ENCODE peak calls at places on chromosome 10, in eight cellular contexts. H is right atrium auricular region, S is stomach, C is uterus, E is adrenal gland, Q is heart right ventricle, X is cardiac muscle cell, Z is suprapubic skin. Y is an unnamed sample. For H3K27me3, the result is how much of the 10 kb centered on the place peaks cover.

GRCh38 chr10:43073721-43074120 is 3.1 kb upstream of the RET start:
- DNase-seq in S (no peak), C (no peak), X (no peak), Q (no peak), E (no peak), Z (no peak), H (no peak), Y (no peak)

GRCh38 chr10:93219347-93219746 is 145.7 kb downstream of the CYP26A1 start:
- DNase-seq in Q (no peak), X (no peak), H (no peak), E (no peak), S (no peak), Z (no peak), C (no peak), Y (no peak)

GRCh38 chr10:22580711-22581110 is 133.7 kb downstream of the PIP4K2A start:
- DNase-seq in X (no peak), Q (no peak), E (no peak), S (no peak), H (no peak), C (no peak), Z (no peak), Y (no peak)

GRCh38 chr10:42962902-42963231 is 114.0 kb upstream of the RET start:
- DNase-seq in Q (no peak), C (no peak), X (no peak), Z (no peak), S (peak), E (no peak), H (peak), Y (no peak)

GRCh38 chr10:53401536-53401935 is 629.0 kb upstream of the MBL2 start:
- DNase-seq in S (no peak), E (no peak), C (no peak), Q (no peak), H (no peak), X (no peak), Z (no peak), Y (no peak)

GRCh38 chr10:34549001-34549400 is 266.1 kb downstream of the PARD3 start:
- DNase-seq in H (no peak), S (no peak), Q (no peak), Z (no peak), C (no peak), X (no peak), E (no peak), Y (no peak)

GRCh38 chr10:97333351-97333600 is 1.3 kb downstream of the FRAT2 start:
- DNase-seq in C (no peak), Q (no peak), S (no peak), E (no peak), Z (no peak), H (no peak), X (peak), Y (no peak)

GRCh38 chr10:117537436-117537903 is 5.1 kb upstream of the EMX2 start:
- DNase-seq in S (no peak), C (peak), Q (peak), H (no peak), E (no peak), Z (peak), X (peak), Y (no peak)

GRCh38 chr10:66783296-66783695 is 142.5 kb upstream of the LRRTM3 start:
- DNase-seq in S (no peak), C (no peak), X (no peak), Q (no peak), Z (no peak), H (no peak), E (no peak), Y (no peak)

GRCh38 chr10:11454958-11455566 is 156.4 kb downstream of the USP6NL start:
- DNase-seq in H (no peak), Q (no peak), S (no peak), C (no peak), Z (no peak), E (no peak), X (no peak), Y (no peak)

GRCh38 chr10:120495226-120495625 is 38.2 kb downstream of the PLPP4 start:
- DNase-seq in X (no peak), C (no peak), H (peak), Z (no peak), Q (no peak), E (no peak), S (no peak), Y (no peak)

GRCh38 chr10:118405933-118406332 is 63.8 kb upstream of the FAM204A start:
- DNase-seq in E (no peak), Z (no peak), H (no peak), Q (no peak), X (peak), S (no peak), C (no peak), Y (no peak)

GRCh38 chr10:131220601-131221171 is 90.8 kb downstream of the TCERG1L start:
- DNase-seq in Q (no peak), Z (no peak), S (no peak), H (no peak), X (no peak), C (no peak), E (no peak), Y (no peak)
- TF ChIP-seq CTCF in Q (no peak), Z (no peak), S (no peak), H (no peak), X (no peak), C (no peak), E (no peak), Y (no peak)

GRCh38 chr10:45418417-45418858 is 44.4 kb downstream of the ALOX5 start:
- DNase-seq in C (no peak), E (no peak), Q (peak), H (no peak), Z (no peak), S (no peak), X (no peak), Y (no peak)
- H3K27ac ChIP-seq in C (peak), E (no peak), Q (peak), H (peak), Z (peak), S (peak), X (no peak), Y (peak)

DNA sequence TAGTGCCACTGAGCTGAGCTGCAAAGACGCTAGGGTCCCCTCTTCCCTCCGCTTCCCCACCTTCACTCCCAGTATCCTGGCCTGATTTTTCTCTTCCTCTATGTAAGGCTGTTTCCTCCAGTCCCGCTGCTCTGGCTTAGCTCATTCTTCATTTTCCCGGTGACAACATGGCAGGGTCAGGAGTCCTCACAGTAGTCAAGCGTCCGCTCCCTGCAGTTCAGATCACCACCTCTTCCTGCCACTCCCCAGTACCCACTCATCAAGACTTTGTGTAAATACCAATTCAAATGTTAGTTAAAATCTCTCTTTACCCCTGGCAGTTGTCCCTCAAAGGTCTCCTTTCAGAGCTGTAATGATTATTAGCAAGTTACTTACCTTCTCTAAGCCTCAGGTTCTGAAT is 650.4 kb upstream of the CELF2 start:
- DNase-seq in H (no peak), Q (no peak), S (no peak), C (no peak), Z (no peak), E (no peak), X (no peak), Y (no peak)
- H3K27me3 ChIP-seq in H (under half), Q (under half), S (under half), C (under half), Z (under half), E (under half), X (under half), Y (under half)

GRCh38 chr10:105068497-105068896 is 427.4 kb downstream of the SORCS3 start:
- DNase-seq in Q (no peak), E (no peak), H (no peak), X (no peak), Z (no peak), C (no peak), S (no peak), Y (no peak)

GRCh38 chr10:105062881-105063280 is 421.8 kb downstream of the SORCS3 start:
- DNase-seq in H (no peak), S (no peak), C (no peak), E (no peak), X (no peak), Z (no peak), Q (no peak), Y (no peak)

DNA sequence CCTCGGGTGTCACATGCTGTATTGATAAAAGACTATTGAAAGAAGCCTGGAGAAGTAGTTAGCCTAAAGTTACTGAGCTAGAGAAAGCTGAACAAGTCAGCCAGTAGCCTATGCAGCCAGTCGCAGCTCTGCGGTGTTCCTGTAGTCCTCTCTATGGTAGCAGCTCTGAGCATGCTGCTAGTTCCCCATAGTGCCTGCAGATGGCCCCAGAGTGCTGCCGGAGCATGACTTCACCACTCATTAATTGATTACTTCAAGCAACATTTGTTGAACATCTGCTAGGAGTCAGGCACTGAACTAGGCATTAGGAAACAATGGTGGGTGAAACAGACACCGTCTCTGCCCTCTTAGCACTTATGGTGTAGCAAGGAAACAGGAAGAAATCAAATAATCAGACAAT is 422.7 kb downstream of the SORCS3 start:
- DNase-seq in C (no peak), Q (peak), S (peak), X (no peak), Z (no peak), E (no peak), H (no peak), Y (no peak)
- TF ChIP-seq CTCF in C (no peak), Q (peak), S (peak), X (no peak), Z (peak), E (peak), H (peak), Y (no peak)

DNA sequence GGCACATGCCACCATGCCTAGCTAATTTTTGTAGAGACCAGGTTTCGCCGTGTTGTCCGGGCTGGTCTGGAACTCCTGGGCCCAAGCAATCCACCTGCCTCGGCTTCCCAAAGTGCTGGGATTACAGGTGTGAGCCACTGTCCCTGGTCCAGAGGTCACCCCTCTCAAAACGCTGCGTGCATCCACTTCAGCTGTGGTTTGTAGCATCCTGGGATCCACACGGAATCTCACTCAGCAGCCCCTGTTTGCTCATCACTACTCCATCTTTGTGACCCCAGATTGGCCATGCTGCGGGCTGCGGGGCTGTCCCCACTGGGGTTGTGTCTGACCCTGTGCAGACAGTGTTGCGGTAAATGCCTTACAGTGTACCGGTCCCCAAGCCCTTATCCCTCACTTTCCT is 3.5 kb downstream of the INPP5A start:
- DNase-seq in X (no peak), H (no peak), Z (no peak), S (no peak), C (no peak), Q (no peak), E (no peak), Y (no peak)
- H3K27ac ChIP-seq in X (no peak), H (no peak), Z (no peak), S (no peak), C (peak), Q (peak), E (no peak), Y (peak)

GRCh38 chr10:101772895-101773761 is 2.8 kb downstream of the FGF8 start:
- DNase-seq in E (no peak), Z (peak), H (no peak), S (peak), Q (no peak), C (no peak), X (no peak), Y (no peak)

GRCh38 chr10:101772017-101772894 is 3.7 kb downstream of the FGF8 start:
- DNase-seq in C (no peak), X (no peak), S (no peak), H (no peak), Z (peak), Q (no peak), E (no peak), Y (no peak)

GRCh38 chr10:101775273-101776131 is at the start of gene FGF8:
- DNase-seq in E (no peak), H (no peak), Q (no peak), S (peak), C (no peak), Z (peak), X (no peak), Y (no peak)

GRCh38 chr10:101774589-101775272 is 1.2 kb downstream of the FGF8 start:
- DNase-seq in C (no peak), H (no peak), Q (no peak), X (no peak), S (peak), Z (peak), E (no peak), Y (no peak)

DNA sequence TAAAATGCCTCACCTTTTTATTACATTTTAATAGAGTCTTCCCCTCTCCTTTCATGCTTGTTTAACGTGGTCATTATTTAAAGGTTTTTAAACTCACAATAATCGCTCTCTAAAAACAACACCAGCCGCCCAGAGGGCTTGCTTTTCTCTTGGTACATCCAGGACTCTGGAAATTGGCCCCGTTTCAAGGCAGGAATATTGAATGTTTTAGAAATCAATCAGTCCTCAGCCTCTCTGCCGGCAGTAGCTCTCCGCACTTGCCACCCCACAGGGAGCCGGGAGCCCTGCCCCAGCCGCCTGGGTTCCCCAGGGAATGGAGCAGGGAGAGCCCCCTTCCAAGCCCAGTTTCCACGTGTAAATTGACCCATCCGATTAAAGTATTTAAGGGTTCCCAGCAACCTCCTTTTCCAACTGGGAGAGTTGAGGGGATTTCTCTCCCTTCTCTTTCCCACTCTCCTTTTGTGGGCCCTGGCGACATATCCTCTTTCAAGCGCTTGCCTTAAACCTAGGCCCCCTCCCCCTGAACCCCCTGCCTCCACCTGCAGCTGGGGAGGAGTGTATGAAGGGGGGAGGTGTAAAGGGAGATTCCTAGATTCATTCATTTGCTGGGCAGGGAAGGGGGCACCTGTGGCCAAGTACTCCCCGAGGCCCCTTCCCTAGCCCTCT is 1.9 kb downstream of the FGF8 start:
- DNase-seq in H (no peak), X (no peak), C (no peak), Z (peak), Q (no peak), S (no peak), E (no peak), Y (no peak)
- H3K27me3 ChIP-seq in H (under half), X (under half), C (under half), Z (half or more), Q (half or more), S (half or more), E (half or more), Y (half or more)

GRCh38 chr10:60147025-60147424 is 240.7 kb upstream of the CCDC6 start:
- DNase-seq in Q (no peak), H (no peak), S (no peak), C (peak), Z (no peak), E (no peak), X (no peak), Y (no peak)

GRCh38 chr10:60144099-60144498 is 237.7 kb upstream of the CCDC6 start:
- DNase-seq in H (no peak), E (no peak), C (no peak), S (no peak), Q (no peak), Z (no peak), X (no peak), Y (no peak)

GRCh38 chr10:60149003-60149402 is 240.7 kb downstream of the ANK3 start:
- DNase-seq in E (no peak), X (no peak), C (no peak), S (no peak), Z (no peak), H (no peak), Q (no peak), Y (no peak)

GRCh38 chr10:60148266-60148840 is 241.3 kb downstream of the ANK3 start:
- DNase-seq in H (no peak), C (peak), X (peak), E (peak), Q (no peak), S (no peak), Z (no peak), Y (no peak)

DNA sequence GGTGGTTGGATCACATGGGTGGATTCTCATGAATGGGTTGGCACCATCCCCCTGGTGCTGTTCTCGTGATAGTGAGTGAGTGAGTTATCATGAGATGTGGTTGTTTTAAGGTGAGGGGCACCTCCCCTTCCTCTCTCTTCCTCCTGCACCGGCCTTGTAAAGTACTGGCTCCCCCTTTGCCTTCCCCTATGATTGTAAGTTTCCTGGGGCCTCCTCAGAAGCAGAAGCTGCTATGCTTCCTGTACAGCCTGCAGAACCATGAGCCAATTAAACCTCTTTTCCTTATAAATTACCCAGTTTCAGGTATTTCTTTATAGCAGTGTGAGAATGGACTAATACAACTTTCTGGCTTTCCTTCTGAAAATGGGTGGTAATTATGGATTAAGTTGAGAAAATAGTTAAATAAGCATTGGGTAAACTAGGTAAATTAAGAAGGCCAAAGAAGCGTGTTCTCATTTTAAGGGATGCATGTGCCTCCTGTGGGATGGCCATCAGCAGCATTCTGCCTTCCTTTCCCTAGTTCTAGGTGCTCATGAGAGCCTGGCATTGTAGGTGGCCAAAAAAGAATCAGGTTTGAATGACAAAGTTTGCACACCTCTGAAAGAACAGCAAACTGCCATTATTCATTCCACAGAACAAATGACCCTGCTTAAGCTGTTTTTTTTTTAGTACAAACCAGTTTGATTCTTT is 241.4 kb upstream of the CCDC6 start:
- DNase-seq in H (no peak), E (no peak), C (no peak), X (no peak), S (no peak), Z (no peak), Q (no peak), Y (no peak)
- TF ChIP-seq CTCF in H (no peak), E (no peak), C (no peak), X (no peak), S (no peak), Z (no peak), Q (no peak), Y (no peak)

GRCh38 chr10:63712717-63713115 is 191.5 kb downstream of the REEP3 start:
- DNase-seq in X (peak), Z (no peak), H (no peak), Q (no peak), C (no peak), E (no peak), S (no peak), Y (no peak)

GRCh38 chr10:63711361-63711760 is 190.2 kb downstream of the REEP3 start:
- DNase-seq in S (peak), H (no peak), C (no peak), E (no peak), Z (no peak), Q (peak), X (peak), Y (no peak)

GRCh38 chr10:63711866-63712716 is 190.9 kb downstream of the REEP3 start:
- DNase-seq in Q (peak), H (peak), Z (peak), C (peak), X (peak), S (peak), E (peak), Y (no peak)

GRCh38 chr10:63716174-63716573 is 195.0 kb downstream of the REEP3 start:
- DNase-seq in Q (no peak), Z (no peak), C (no peak), E (no peak), H (no peak), S (no peak), X (no peak), Y (no peak)

GRCh38 chr10:63713191-63714144 is 192.3 kb downstream of the REEP3 start:
- DNase-seq in X (peak), H (no peak), E (peak), S (peak), Q (peak), Z (no peak), C (peak), Y (no peak)
- H3K27ac ChIP-seq in X (peak), H (peak), E (peak), S (peak), Q (peak), Z (peak), C (peak), Y (no peak)

GRCh38 chr10:14389981-14390590 is 59.4 kb upstream of the FRMD4A start:
- DNase-seq in Q (no peak), Z (no peak), H (no peak), E (no peak), S (no peak), C (no peak), X (no peak), Y (no peak)
- H3K27me3 ChIP-seq in Q (under half), Z (under half), H (under half), E (under half), S (under half), C (under half), X (under half), Y (under half)

GRCh38 chr10:77428776-77429395 is 208.7 kb downstream of the KCNMA1 start:
- DNase-seq in S (peak), E (peak), Q (no peak), H (peak), C (peak), Z (no peak), X (peak), Y (no peak)
- TF ChIP-seq CTCF in S (peak), E (no peak), Q (no peak), H (peak), C (peak), Z (peak), X (peak), Y (no peak)

Y was measured in CD4-positive, alpha-beta T cell.